ENCODE peak calls at places on chromosomes 3 and 15, in seven cellular contexts. One of them, this sample, is unnamed.

GRCh38 chr3:43389388-43390254 is 103.3 kb downstream of the SNRK start:
- DNase-seq in SK-N-SH: no peak
- DNase-seq in HCT116: no peak
- DNase-seq in K562: peak; percentile 45
- DNase-seq in HepG2: peak; percentile 30
- DNase-seq in H1: no peak
- DNase-seq in GM12878: peak; percentile 19
- DNase-seq in this sample: no peak

GRCh38 chr3:38611866-38612265 is 37.6 kb downstream of the SCN5A start:
- DNase-seq in H1: no peak
- DNase-seq in SK-N-SH: no peak
- DNase-seq in HCT116: no peak
- DNase-seq in HepG2: no peak
- DNase-seq in GM12878: no peak
- DNase-seq in K562: no peak
- DNase-seq in this sample: no peak

GRCh38 chr3:52244061-52244628 is 1.4 kb upstream of the PPM1M start:
- DNase-seq in HepG2: no peak
- DNase-seq in K562: no peak
- DNase-seq in SK-N-SH: no peak
- DNase-seq in H1: no peak
- DNase-seq in GM12878: peak; percentile 85
- DNase-seq in HCT116: no peak
- DNase-seq in this sample: no peak

GRCh38 chr3:170622369-170623159 is 36.7 kb upstream of the SLC7A14 start:
- DNase-seq in K562: peak; percentile 48
- DNase-seq in HepG2: no peak
- DNase-seq in H1: no peak
- DNase-seq in HCT116: no peak
- DNase-seq in GM12878: no peak
- DNase-seq in SK-N-SH: peak; percentile 85
- DNase-seq in this sample: no peak

GRCh38 chr3:185341616-185342457 is 21.1 kb upstream of the MAP3K13 start:
- DNase-seq in GM12878: no peak
- DNase-seq in K562: no peak
- DNase-seq in HepG2: no peak
- DNase-seq in SK-N-SH: no peak
- DNase-seq in H1: no peak
- DNase-seq in HCT116: no peak
- DNase-seq in this sample: peak; percentile 54

GRCh38 chr15:60589253-60589652 is 110.3 kb upstream of the ICE2 start:
- DNase-seq in HCT116: no peak
- DNase-seq in GM12878: no peak
- DNase-seq in H1: no peak
- DNase-seq in SK-N-SH: no peak
- DNase-seq in K562: no peak
- DNase-seq in HepG2: no peak
- DNase-seq in this sample: no peak

GRCh38 chr15:74788716-74789151 is 6.9 kb downstream of the CSK start:
- DNase-seq in H1: no peak
- DNase-seq in HCT116: no peak
- DNase-seq in HepG2: no peak
- DNase-seq in SK-N-SH: no peak
- DNase-seq in K562: no peak
- DNase-seq in GM12878: peak; percentile 92
- DNase-seq in this sample: no peak

GRCh38 chr15:75149911-75150709 is 51.6 kb upstream of the C15orf39 start:
- DNase-seq in H1: no peak
- DNase-seq in K562: peak; percentile 39
- DNase-seq in GM12878: no peak
- DNase-seq in HCT116: peak; percentile 22
- DNase-seq in SK-N-SH: no peak
- DNase-seq in HepG2: no peak
- DNase-seq in this sample: no peak

GRCh38 chr15:40190591-40190990 is 29.7 kb downstream of the BUB1B start:
- DNase-seq in HepG2: no peak
- DNase-seq in SK-N-SH: no peak
- DNase-seq in HCT116: no peak
- DNase-seq in H1: no peak
- DNase-seq in K562: no peak
- DNase-seq in GM12878: no peak
- DNase-seq in this sample: no peak

GRCh38 chr15:92062505-92062904 is 209.0 kb downstream of the SLCO3A1 start:
- DNase-seq in HCT116: no peak
- DNase-seq in H1: no peak
- DNase-seq in GM12878: no peak
- DNase-seq in K562: no peak
- DNase-seq in HepG2: no peak
- DNase-seq in SK-N-SH: no peak
- DNase-seq in this sample: no peak

GRCh38 chr3:104510091-104510860 is 856.4 kb upstream of the ALCAM start:
- DNase-seq in GM12878: no peak
- DNase-seq in HepG2: no peak
- DNase-seq in K562: no peak
- DNase-seq in H1: no peak
- DNase-seq in SK-N-SH: no peak
- DNase-seq in HCT116: no peak
- DNase-seq in this sample: no peak

GRCh38 chr3:49519916-49520385 is 34.3 kb upstream of the BSN start:
- DNase-seq in GM12878: no peak
- DNase-seq in HCT116: no peak
- DNase-seq in H1: no peak
- DNase-seq in HepG2: no peak
- DNase-seq in K562: no peak
- DNase-seq in SK-N-SH: no peak
- DNase-seq in this sample: no peak

DNA sequence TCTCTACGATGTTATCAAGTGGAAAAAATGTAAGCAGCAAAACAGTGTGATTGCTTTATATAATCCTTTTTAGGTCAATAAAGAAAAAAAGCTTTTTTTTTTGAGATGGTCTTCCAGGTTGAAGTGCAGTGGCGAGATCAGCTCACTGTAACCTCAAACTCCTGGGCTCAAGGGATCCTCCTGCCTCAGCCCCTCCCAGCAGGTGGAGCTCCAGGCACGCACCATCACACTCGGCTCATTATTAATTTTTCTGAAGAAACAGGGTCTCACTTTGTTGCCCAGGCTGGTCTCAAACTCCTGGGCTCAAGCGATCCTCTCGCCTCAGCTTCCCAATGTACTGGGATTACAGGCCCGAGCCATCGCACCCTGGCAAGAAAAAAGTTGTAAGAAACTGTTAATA is 17.3 kb downstream of the RNF168 start:
- DNase-seq in K562: no peak
- DNase-seq in HepG2: no peak
- DNase-seq in HCT116: no peak
- DNase-seq in SK-N-SH: no peak
- DNase-seq in GM12878: no peak
- DNase-seq in H1: no peak
- DNase-seq in this sample: peak; percentile 55
- TF ChIP-seq JUND in K562: no peak
- TF ChIP-seq JUND in HepG2: no peak
- TF ChIP-seq JUND in HCT116: no peak
- TF ChIP-seq JUND in SK-N-SH: no peak
- TF ChIP-seq JUND in GM12878: no peak
- TF ChIP-seq JUND in H1: no peak
- TF ChIP-seq JUND in this sample: no peak

GRCh38 chr3:159128628-159129027 is 326.8 kb downstream of the MFSD1 start:
- DNase-seq in K562: no peak
- DNase-seq in HepG2: no peak
- DNase-seq in HCT116: peak; percentile 31
- DNase-seq in GM12878: no peak
- DNase-seq in H1: no peak
- DNase-seq in SK-N-SH: no peak
- DNase-seq in this sample: no peak
- TF ChIP-seq JUND in K562: no peak
- TF ChIP-seq JUND in HepG2: no peak
- TF ChIP-seq JUND in HCT116: peak; percentile 37
- TF ChIP-seq JUND in GM12878: no peak
- TF ChIP-seq JUND in H1: no peak
- TF ChIP-seq JUND in SK-N-SH: no peak
- TF ChIP-seq JUND in this sample: no peak

GRCh38 chr15:77033417-77033728 is 37.5 kb downstream of the TSPAN3 start:
- DNase-seq in GM12878: no peak
- DNase-seq in SK-N-SH: no peak
- DNase-seq in HCT116: no peak
- DNase-seq in HepG2: no peak
- DNase-seq in K562: no peak
- DNase-seq in H1: peak; percentile 43
- DNase-seq in this sample: no peak
- TF ChIP-seq JUND in GM12878: no peak
- TF ChIP-seq JUND in SK-N-SH: no peak
- TF ChIP-seq JUND in HCT116: no peak
- TF ChIP-seq JUND in HepG2: no peak
- TF ChIP-seq JUND in K562: no peak
- TF ChIP-seq JUND in H1: no peak
- TF ChIP-seq JUND in this sample: no peak

DNA sequence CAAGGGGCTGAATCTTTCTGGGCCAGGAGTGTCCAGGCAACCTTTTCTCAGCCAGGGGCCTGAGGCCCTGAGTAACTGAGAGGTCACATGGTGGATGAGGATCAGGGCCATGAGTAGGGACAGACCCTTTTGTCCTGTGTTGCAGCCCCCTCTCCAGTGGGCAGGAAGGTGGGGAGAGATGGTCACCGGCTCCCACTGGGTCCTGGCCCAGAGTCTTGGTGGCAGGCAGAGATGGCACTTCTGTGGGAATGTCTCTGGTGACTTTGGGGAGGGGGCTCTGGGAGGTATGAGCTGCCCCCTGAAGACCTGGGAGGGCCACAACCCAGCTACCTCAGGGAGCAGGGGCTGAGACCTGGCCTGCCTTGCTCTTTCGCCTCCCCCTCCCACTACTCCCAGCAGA is 6.8 kb downstream of the ESYT3 start:
- DNase-seq in H1: no peak
- DNase-seq in HepG2: no peak
- DNase-seq in HCT116: no peak
- DNase-seq in SK-N-SH: peak; percentile 11
- DNase-seq in K562: no peak
- DNase-seq in GM12878: no peak
- DNase-seq in this sample: no peak
- TF ChIP-seq JUND in H1: no peak
- TF ChIP-seq JUND in HepG2: no peak
- TF ChIP-seq JUND in HCT116: no peak
- TF ChIP-seq JUND in SK-N-SH: no peak
- TF ChIP-seq JUND in K562: no peak
- TF ChIP-seq JUND in GM12878: no peak
- TF ChIP-seq JUND in this sample: no peak

DNA sequence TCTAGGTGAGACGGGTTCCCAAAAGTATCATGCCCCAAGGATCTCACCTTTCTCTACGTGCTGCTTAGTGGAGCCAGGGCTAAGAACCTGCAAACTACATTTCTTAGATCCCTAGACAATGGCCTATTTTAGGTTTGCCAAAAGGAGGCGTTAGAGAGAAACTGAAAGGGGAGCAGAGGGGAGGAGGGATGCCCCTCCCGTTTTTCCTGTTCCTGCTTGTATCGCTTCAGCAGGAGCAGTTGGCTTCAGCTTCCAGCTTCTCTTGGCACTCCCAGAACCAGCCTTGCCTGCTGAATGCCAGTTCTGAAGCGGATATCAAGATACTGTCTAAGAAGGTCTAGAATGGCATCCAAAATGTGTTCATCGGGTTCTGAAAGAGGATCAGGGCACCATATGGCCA is 58.4 kb upstream of the ABHD17C start:
- DNase-seq in GM12878: no peak
- DNase-seq in SK-N-SH: no peak
- DNase-seq in H1: no peak
- DNase-seq in HCT116: no peak
- DNase-seq in HepG2: peak; percentile 12
- DNase-seq in K562: peak; percentile 13
- DNase-seq in this sample: no peak
- TF ChIP-seq JUND in GM12878: no peak
- TF ChIP-seq JUND in SK-N-SH: no peak
- TF ChIP-seq JUND in H1: no peak
- TF ChIP-seq JUND in HCT116: no peak
- TF ChIP-seq JUND in HepG2: no peak
- TF ChIP-seq JUND in K562: no peak
- TF ChIP-seq JUND in this sample: no peak

GRCh38 chr3:74534611-74535010 is 79.8 kb downstream of the CNTN3 start:
- DNase-seq in H1: no peak
- DNase-seq in GM12878: no peak
- DNase-seq in HepG2: no peak
- DNase-seq in SK-N-SH: no peak
- DNase-seq in K562: no peak
- DNase-seq in HCT116: no peak
- DNase-seq in this sample: no peak

GRCh38 chr3:74535281-74535680 is 79.2 kb downstream of the CNTN3 start:
- DNase-seq in H1: no peak
- DNase-seq in GM12878: no peak
- DNase-seq in K562: no peak
- DNase-seq in HepG2: no peak
- DNase-seq in HCT116: no peak
- DNase-seq in SK-N-SH: no peak
- DNase-seq in this sample: no peak

GRCh38 chr3:74537857-74538256 is 76.6 kb downstream of the CNTN3 start:
- DNase-seq in H1: no peak
- DNase-seq in SK-N-SH: no peak
- DNase-seq in HCT116: no peak
- DNase-seq in GM12878: no peak
- DNase-seq in K562: no peak
- DNase-seq in HepG2: no peak
- DNase-seq in this sample: no peak

GRCh38 chr3:74538669-74539068 is 75.8 kb downstream of the CNTN3 start:
- DNase-seq in HepG2: no peak
- DNase-seq in H1: no peak
- DNase-seq in SK-N-SH: no peak
- DNase-seq in GM12878: no peak
- DNase-seq in HCT116: no peak
- DNase-seq in K562: no peak
- DNase-seq in this sample: no peak

DNA sequence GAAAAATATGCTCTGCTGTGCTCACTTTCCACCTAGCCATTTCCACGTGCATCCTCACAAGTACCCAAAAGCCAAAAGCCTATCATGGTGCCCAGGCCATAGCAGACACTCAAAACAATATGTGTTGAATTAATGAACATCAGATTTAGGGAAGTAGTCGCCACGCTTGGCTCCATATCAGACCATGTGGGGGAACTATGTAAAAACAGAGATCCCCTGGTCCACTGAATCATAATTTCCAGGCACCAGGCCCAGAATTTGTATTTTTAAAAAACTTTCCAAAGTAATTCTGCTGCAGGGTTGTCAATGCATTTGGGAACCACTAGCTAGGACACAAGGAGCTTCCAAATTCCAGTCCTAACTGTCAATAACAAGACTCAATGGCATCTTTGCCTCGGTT is 77.3 kb downstream of the CNTN3 start:
- DNase-seq in GM12878: no peak
- DNase-seq in SK-N-SH: no peak
- DNase-seq in HCT116: no peak
- DNase-seq in HepG2: no peak
- DNase-seq in H1: no peak
- DNase-seq in K562: no peak
- DNase-seq in this sample: no peak
- TF ChIP-seq JUND in GM12878: no peak
- TF ChIP-seq JUND in SK-N-SH: no peak
- TF ChIP-seq JUND in HCT116: no peak
- TF ChIP-seq JUND in HepG2: no peak
- TF ChIP-seq JUND in H1: no peak
- TF ChIP-seq JUND in K562: no peak
- TF ChIP-seq JUND in this sample: no peak

This sample was measured in T47D.